ENCODE peak calls at places on chromosomes 4 and X, in four cellular contexts. J, E, A and K are unnamed samples.

GRCh38 chr4:154569028-154569427 is 6.2 kb downstream of the FGB start:
- DNase-seq in J (no peak), E (no peak), A (no peak), K (no peak)

GRCh38 chr4:10736266-10736665 is 51.7 kb upstream of the CLNK start:
- DNase-seq in J (no peak), E (no peak), A (no peak), K (no peak)

GRCh38 chrX:152908486-152908885 is 10.6 kb downstream of the ZNF185 start:
- DNase-seq in J (no peak), E (no peak), A (no peak), K (no peak)

GRCh38 chrX:2499507-2499906 is 1.3 kb downstream of the DHRSX start:
- DNase-seq in J (no peak), E (no peak), A (no peak), K (no peak)

GRCh38 chr4:128385683-128386304 is 98.2 kb upstream of the PGRMC2 start:
- DNase-seq in J (no peak), E (peak), A (no peak), K (peak)

GRCh38 chr4:105140684-105141490 is 5.8 kb upstream of the TET2 start:
- DNase-seq in J (peak), E (peak), A (no peak), K (peak)

GRCh38 chr4:114857831-114858230 is 255.6 kb downstream of the NDST4 start:
- DNase-seq in J (no peak), E (no peak), A (no peak), K (no peak)

GRCh38 chrX:129833153-129834004 is 10.3 kb downstream of the ZDHHC9 start:
- DNase-seq in J (no peak), E (no peak), A (no peak), K (no peak)

GRCh38 chr4:176444741-176445140 is 125.0 kb downstream of the SPCS3 start:
- DNase-seq in J (no peak), E (no peak), A (no peak), K (no peak)

GRCh38 chrX:633655-634305 is 3.2 kb downstream of the SHOX start:
- DNase-seq in J (no peak), E (no peak), A (no peak), K (no peak)

GRCh38 chr4:114302472-114302871 is 296.1 kb upstream of the UGT8 start:
- DNase-seq in J (no peak), E (no peak), A (no peak), K (no peak)

GRCh38 chrX:137195991-137196390 is 162.2 kb upstream of the GPR101 start:
- DNase-seq in J (no peak), E (no peak), A (no peak), K (no peak)

GRCh38 chr4:173932701-173933100 is 350.8 kb downstream of the FBXO8 start:
- DNase-seq in J (no peak), E (no peak), A (no peak), K (no peak)

GRCh38 chr4:184281231-184282139 is 63.8 kb upstream of the ENPP6 start:
- DNase-seq in J (no peak), E (no peak), A (no peak), K (no peak)

GRCh38 chrX:17706676-17707075 is 30.6 kb upstream of the SCML1 start:
- DNase-seq in J (no peak), E (no peak), A (no peak), K (peak)

GRCh38 chrX:130877892-130878321 is 25.1 kb downstream of the ENOX2 start:
- DNase-seq in J (no peak), E (no peak), A (no peak), K (no peak)

GRCh38 chr4:27090406-27090805 is 229.8 kb downstream of the STIM2 start:
- DNase-seq in J (no peak), E (no peak), A (no peak), K (no peak)

GRCh38 chrX:7214251-7214650 is 66.3 kb upstream of the PUDP start:
- DNase-seq in J (no peak), E (no peak), A (no peak), K (no peak)

GRCh38 chrX:16712116-16712824 is at the start of gene CTPS2:
- DNase-seq in J (peak), E (peak), A (peak), K (peak)

GRCh38 chrX:24025741-24026402 is 1.1 kb downstream of the KLHL15 start:
- DNase-seq in J (no peak), E (no peak), A (peak), K (no peak)

GRCh38 chr4:39339968-39340367 is 26.2 kb downstream of the RFC1 start:
- DNase-seq in J (no peak), E (no peak), A (no peak), K (no peak)

GRCh38 chrX:150831863-150832262 is 66.6 kb downstream of the CD99L2 start:
- DNase-seq in J (no peak), E (no peak), A (no peak), K (no peak)

GRCh38 chr4:73019462-73020047 is 50.0 kb downstream of the COX18 start:
- DNase-seq in J (peak), E (peak), A (no peak), K (peak)

GRCh38 chr4:111837761-111838160 is 307.5 kb upstream of the FAM241A start:
- DNase-seq in J (no peak), E (no peak), A (no peak), K (no peak)

GRCh38 chr4:96352051-96352517 is 512.2 kb downstream of the PDHA2 start:
- DNase-seq in J (peak), E (peak), A (peak), K (peak)

GRCh38 chr4:85107553-85107952 is 141.1 kb upstream of the WDFY3 start:
- DNase-seq in J (no peak), E (no peak), A (no peak), K (no peak)

GRCh38 chr4:183304538-183304937 is 15.5 kb downstream of the CLDN22 start:
- DNase-seq in J (no peak), E (no peak), A (no peak), K (no peak)

GRCh38 chr4:73704314-73705055 is 35.9 kb upstream of the CXCL8 start:
- DNase-seq in J (no peak), E (peak), A (no peak), K (peak)

GRCh38 chrX:74420194-74421035 is 878 bp upstream of the SLC16A2 start:
- DNase-seq in J (peak), E (no peak), A (peak), K (no peak)

GRCh38 chr4:119017634-119018033 is 118.0 kb upstream of the MYOZ2 start:
- DNase-seq in J (no peak), E (no peak), A (no peak), K (no peak)

GRCh38 chrX:107154787-107155620 is 36.4 kb upstream of the RBM41 start:
- DNase-seq in J (no peak), E (peak), A (no peak), K (peak)

GRCh38 chr4:145954924-145955339 is 16.3 kb upstream of the ZNF827 start:
- DNase-seq in J (no peak), E (peak), A (no peak), K (no peak)

GRCh38 chr4:41748074-41748787 is at the start of gene PHOX2B:
- DNase-seq in J (peak), E (no peak), A (peak), K (no peak)
- TF ChIP-seq FOXJ3 in J (no peak), E (no peak), A (no peak), K (no peak)

DNA sequence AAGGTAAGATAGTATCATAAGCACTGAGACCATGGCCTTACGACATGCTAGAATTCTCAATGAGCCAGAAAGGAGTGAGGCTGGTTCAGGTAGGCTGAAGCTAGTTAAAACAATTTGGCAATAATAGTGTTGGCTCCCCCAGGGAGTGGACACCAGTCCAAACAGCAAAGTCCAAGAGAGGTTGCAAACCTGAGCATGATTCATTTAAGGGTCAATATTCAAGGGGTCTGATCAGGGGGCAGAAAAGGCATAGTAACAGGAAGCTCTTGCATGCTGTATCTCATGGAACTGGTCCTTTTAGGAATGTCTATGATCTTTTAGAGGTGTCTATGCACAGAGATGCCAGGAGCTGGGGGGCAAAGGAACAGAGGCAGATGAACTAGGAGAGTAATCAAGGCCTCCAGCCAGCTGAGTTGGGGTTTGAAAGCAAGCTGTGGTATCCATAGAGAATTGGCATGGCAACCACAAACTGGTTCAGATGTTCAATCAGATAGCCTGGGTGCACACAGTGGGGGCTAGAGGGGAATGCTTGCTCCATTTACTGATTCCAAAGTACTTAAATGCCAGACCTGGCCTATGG is 5.1 kb downstream of the GJB1 start:
- DNase-seq in J (no peak), E (no peak), A (no peak), K (peak)
- TF ChIP-seq FOXJ3 in J (no peak), E (no peak), A (no peak), K (peak)

GRCh38 chr4:93646225-93646930 is 182.2 kb upstream of the ATOH1 start:
- DNase-seq in J (no peak), E (no peak), A (no peak), K (no peak)
- TF ChIP-seq FOXJ3 in J (no peak), E (no peak), A (no peak), K (no peak)

GRCh38 chr4:138632856-138633255 is 382.7 kb upstream of the NOCT start:
- DNase-seq in J (no peak), E (no peak), A (no peak), K (no peak)
- TF ChIP-seq FOXJ3 in J (no peak), E (no peak), A (no peak), K (no peak)

GRCh38 chr4:43399726-43400125 is 507.2 kb downstream of the GRXCR1 start:
- DNase-seq in J (no peak), E (no peak), A (no peak), K (no peak)

GRCh38 chr4:43391084-43391483 is 498.6 kb downstream of the GRXCR1 start:
- DNase-seq in J (no peak), E (no peak), A (no peak), K (no peak)

DNA sequence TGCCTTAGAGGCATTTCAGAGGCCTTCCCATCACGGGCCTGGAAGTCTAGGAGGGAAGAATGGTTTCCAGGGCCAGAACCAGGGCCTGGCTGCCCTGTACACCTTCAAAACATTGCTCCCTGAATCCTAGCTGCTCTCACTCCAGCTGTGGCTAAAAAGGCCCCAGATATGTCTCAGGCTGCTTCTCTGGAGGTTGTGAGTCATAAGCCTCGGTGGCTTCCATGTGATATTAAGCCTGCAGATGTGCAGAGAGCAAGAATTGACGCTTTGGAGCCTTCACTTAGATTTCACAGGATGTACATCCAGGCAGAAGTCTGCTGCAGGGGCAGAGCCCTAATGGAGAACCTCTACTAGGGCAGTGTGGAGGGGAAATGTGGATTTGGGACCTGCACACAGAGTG is 502.5 kb downstream of the GRXCR1 start:
- DNase-seq in J (no peak), E (no peak), A (no peak), K (no peak)
- TF ChIP-seq FOXJ3 in J (no peak), E (no peak), A (no peak), K (no peak)

GRCh38 chr4:185817403-185817818 is 5.4 kb upstream of the SORBS2 start:
- DNase-seq in J (no peak), E (no peak), A (no peak), K (peak)
- TF ChIP-seq FOXJ3 in J (no peak), E (no peak), A (no peak), K (no peak)